ENCODE peak calls at places on chromosome 9, in five cellular contexts. K is left ventricle myocardium inferior, A is lower lobe of right lung, F is fibroblast of the aortic adventitia, W is astrocyte. B is an unnamed sample.

GRCh38 chr9:95650720-95651119 is 133.9 kb upstream of the PTCH1 start:
- DNase-seq in K (no peak), A (no peak), F (no peak), W (no peak), B (no peak)

GRCh38 chr9:129610473-129611301 is 10.2 kb downstream of the C9orf50 start:
- DNase-seq in K (peak; percentile 81), A (peak; percentile 82), F (peak; percentile 65), W (peak; percentile 22), B (peak; percentile 89)

GRCh38 chr9:14271078-14271673 is 42.8 kb downstream of the NFIB start:
- DNase-seq in K (peak; percentile 74), A (no peak), F (peak; percentile 92), W (peak; percentile 87), B (no peak)

GRCh38 chr9:25700430-25700829 is 22.2 kb upstream of the TUSC1 start:
- DNase-seq in K (no peak), A (no peak), F (no peak), W (no peak), B (no peak)

GRCh38 chr9:122394265-122395242 is 23.7 kb downstream of the PTGS1 start:
- DNase-seq in K (peak; percentile 65), A (no peak), F (peak; percentile 98), W (peak; percentile 84), B (no peak)

GRCh38 chr9:116059466-116059865 is 94.1 kb upstream of the PAPPA start:
- DNase-seq in K (no peak), A (no peak), F (peak; percentile 89), W (no peak), B (no peak)

GRCh38 chr9:76962732-76963131 is 56.7 kb upstream of the FOXB2 start:
- DNase-seq in K (no peak), A (no peak), F (no peak), W (no peak), B (no peak)

GRCh38 chr9:94860678-94861588 is 134.4 kb downstream of the AOPEP start:
- DNase-seq in K (no peak), A (no peak), F (no peak), W (peak; percentile 100), B (peak; percentile 80)

GRCh38 chr9:132494857-132495256 is 84.8 kb downstream of the CFAP77 start:
- DNase-seq in K (no peak), A (no peak), F (no peak), W (no peak), B (no peak)

GRCh38 chr9:137550241-137550621 is at the start of gene PNPLA7:
- DNase-seq in K (peak; percentile 91), A (peak; percentile 92), F (peak; percentile 59), W (peak; percentile 35), B (peak; percentile 77)

GRCh38 chr9:83066771-83067170 is 3.8 kb upstream of the RASEF start:
- DNase-seq in K (no peak), A (no peak), F (peak; percentile 86), W (peak; percentile 98), B (no peak)

GRCh38 chr9:105055922-105056321 is 128.0 kb upstream of the ABCA1 start:
- DNase-seq in K (no peak), A (no peak), F (peak; percentile 74), W (peak; percentile 70), B (no peak)

GRCh38 chr9:23820731-23821399 is 5.2 kb downstream of the ELAVL2 start:
- DNase-seq in K (no peak), A (no peak), F (no peak), W (no peak), B (no peak)

GRCh38 chr9:90642570-90643539 is at the start of gene DIRAS2:
- DNase-seq in K (peak; percentile 22), A (peak; percentile 75), F (peak; percentile 56), W (peak; percentile 39), B (peak; percentile 36)

GRCh38 chr9:132260846-132261245 is 93.9 kb downstream of the SETX start:
- DNase-seq in K (no peak), A (peak; percentile 69), F (no peak), W (no peak), B (no peak)

GRCh38 chr9:38641985-38642864 is 21.8 kb upstream of the ANKRD18A start:
- DNase-seq in K (no peak), A (no peak), F (peak; percentile 43), W (peak; percentile 22), B (peak; percentile 49)

GRCh38 chr9:14097215-14097614 is 216.7 kb downstream of the NFIB start:
- DNase-seq in K (no peak), A (no peak), F (peak; percentile 77), W (peak; percentile 79), B (no peak)

GRCh38 chr9:2559212-2560152 is 62.1 kb upstream of the VLDLR start:
- DNase-seq in K (peak; percentile 87), A (peak; percentile 46), F (peak; percentile 99), W (peak; percentile 97), B (no peak)

GRCh38 chr9:74887041-74887980 is at the start of gene TRPM6:
- DNase-seq in K (peak; percentile 86), A (peak; percentile 87), F (peak; percentile 72), W (peak; percentile 61), B (peak; percentile 21)

GRCh38 chr9:129617167-129617566 is 3.7 kb downstream of the C9orf50 start:
- DNase-seq in K (no peak), A (no peak), F (peak; percentile 74), W (peak; percentile 72), B (no peak)

GRCh38 chr9:113999256-114000062 is 78.6 kb downstream of the AMBP start:
- DNase-seq in K (no peak), A (no peak), F (peak; percentile 11), W (peak; percentile 23), B (no peak)

GRCh38 chr9:114000063-114000454 is 78.0 kb downstream of the AMBP start:
- DNase-seq in K (no peak), A (no peak), F (no peak), W (no peak), B (no peak)

GRCh38 chr9:113998114-113998513 is 80.0 kb downstream of the AMBP start:
- DNase-seq in K (no peak), A (no peak), F (no peak), W (no peak), B (no peak)

GRCh38 chr9:113997610-113998009 is 80.5 kb downstream of the AMBP start:
- DNase-seq in K (no peak), A (no peak), F (no peak), W (no peak), B (no peak)

DNA sequence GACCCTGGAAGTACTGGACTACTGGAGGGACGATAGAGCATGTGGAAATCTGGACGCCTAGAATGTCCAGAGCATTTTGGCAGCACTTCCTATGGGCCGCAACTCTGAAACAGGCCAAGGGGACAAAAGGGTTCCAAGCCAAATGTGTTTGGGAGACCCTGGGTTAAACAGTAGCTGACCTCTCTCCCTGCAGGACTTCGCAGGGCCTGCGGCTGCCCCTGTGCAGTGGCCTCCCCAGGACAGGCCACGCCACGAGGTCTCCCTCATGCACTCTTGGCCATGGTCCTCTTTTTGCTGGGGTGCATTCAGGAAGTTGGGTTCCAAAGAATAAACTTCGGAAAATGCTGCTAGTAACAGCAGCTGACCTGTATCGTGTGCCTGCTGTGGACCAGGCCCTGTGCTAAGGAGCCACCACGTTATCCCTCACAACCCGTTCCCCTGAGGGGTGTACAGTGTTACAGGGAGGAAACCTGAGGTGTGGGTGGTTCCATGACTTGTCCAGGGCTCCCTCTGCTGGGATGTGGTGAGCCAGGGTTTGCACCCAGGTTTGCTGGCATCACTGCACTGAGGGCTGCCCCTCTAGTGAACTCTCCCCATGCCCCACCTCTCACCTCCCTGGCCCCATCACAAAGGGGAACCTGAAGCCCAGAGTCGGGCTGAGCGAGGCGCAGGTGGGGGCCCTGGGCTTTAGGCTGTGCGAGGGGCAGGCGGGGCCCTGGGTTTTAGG is 79.4 kb downstream of the AMBP start:
- DNase-seq in K (no peak), A (no peak), F (peak; percentile 32), W (no peak), B (no peak)
- TF ChIP-seq CTCF in K (peak; percentile 14), A (no peak), F (peak; percentile 48), W (no peak), B (no peak)

GRCh38 chr9:130642926-130643325 is 21.5 kb upstream of the PRDM12 start:
- DNase-seq in K (no peak), A (no peak), F (no peak), W (no peak), B (no peak)

GRCh38 chr9:130639866-130640555 is 24.4 kb upstream of the PRDM12 start:
- DNase-seq in K (no peak), A (no peak), F (no peak), W (no peak), B (no peak)

GRCh38 chr9:130638278-130639118 is 25.9 kb upstream of the PRDM12 start:
- DNase-seq in K (no peak), A (no peak), F (no peak), W (no peak), B (no peak)

GRCh38 chr9:130639119-130639485 is 25.3 kb upstream of the PRDM12 start:
- DNase-seq in K (no peak), A (no peak), F (no peak), W (no peak), B (no peak)

DNA sequence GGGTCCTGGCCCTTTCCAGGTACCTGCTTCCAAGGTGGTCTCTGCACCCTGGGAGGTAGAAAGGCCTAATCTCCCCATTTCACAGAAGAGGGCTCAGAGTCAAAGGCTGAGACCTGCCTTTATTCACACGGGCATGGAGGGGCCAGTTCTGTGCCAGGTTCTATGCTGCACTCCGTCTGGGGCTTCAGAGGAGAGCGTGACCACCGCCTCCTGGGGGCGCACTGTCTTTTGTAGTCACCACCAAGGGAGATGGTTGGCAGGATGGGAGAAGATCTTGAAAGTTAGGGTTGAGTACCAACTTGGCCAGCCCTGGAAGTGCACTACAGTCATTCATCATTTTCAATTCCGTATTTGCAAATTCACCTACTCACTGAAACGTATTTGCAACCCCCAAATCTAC is 23.7 kb upstream of the PRDM12 start:
- DNase-seq in K (no peak), A (no peak), F (no peak), W (no peak), B (no peak)
- TF ChIP-seq CTCF in K (no peak), A (no peak), F (no peak), W (no peak), B (no peak)

DNA sequence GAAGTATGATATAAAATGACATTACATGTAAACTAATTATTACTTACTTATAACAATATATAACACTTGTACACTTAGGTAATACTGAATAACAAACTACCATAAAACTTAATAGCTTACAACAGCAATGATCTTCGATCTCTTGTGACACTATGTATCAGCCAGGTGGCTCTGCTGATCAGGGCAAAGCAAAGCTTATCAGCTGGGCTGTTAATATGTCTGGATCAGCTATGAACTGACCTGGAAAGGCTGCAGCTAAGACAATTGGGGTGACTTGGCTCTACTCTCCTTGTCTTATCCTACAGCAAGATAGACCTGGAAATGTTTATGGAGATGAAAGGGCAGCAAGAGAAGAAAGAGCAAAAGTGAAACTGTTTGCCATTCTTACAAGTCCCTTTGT is 511.3 kb downstream of the TLR4 start:
- DNase-seq in K (no peak), A (no peak), F (no peak), W (no peak), B (no peak)
- TF ChIP-seq CTCF in K (no peak), A (no peak), F (no peak), W (no peak), B (no peak)

GRCh38 chr9:99183616-99184015 is 38.1 kb downstream of the ALG2 start:
- DNase-seq in K (no peak), A (no peak), F (no peak), W (no peak), B (no peak)

GRCh38 chr9:99185904-99186303 is 35.8 kb downstream of the ALG2 start:
- DNase-seq in K (no peak), A (no peak), F (no peak), W (no peak), B (no peak)

GRCh38 chr9:99184073-99184426 is 37.7 kb downstream of the ALG2 start:
- DNase-seq in K (peak; percentile 26), A (peak; percentile 53), F (no peak), W (no peak), B (no peak)

GRCh38 chr9:99184427-99185327 is 37.1 kb downstream of the ALG2 start:
- DNase-seq in K (peak; percentile 83), A (peak; percentile 84), F (peak; percentile 94), W (peak; percentile 86), B (peak; percentile 69)

GRCh38 chr9:99185328-99185632 is 36.5 kb downstream of the ALG2 start:
- DNase-seq in K (no peak), A (no peak), F (no peak), W (no peak), B (no peak)
- TF ChIP-seq CTCF in K (no peak), A (no peak), F (no peak), W (no peak), B (no peak)

B was measured in GM13977.